ENCODE peak calls at places on chromosomes 3 and 15, in five cellular contexts. One of them, this sample, is unnamed.

GRCh38 chr3:30131171-30131570 is 475.2 kb upstream of the TGFBR2 start:
- DNase-seq in WERI-Rb-1: no peak
- DNase-seq in small intestine: peak; percentile 29
- DNase-seq in GM23338: no peak
- DNase-seq in Karpas-422: no peak
- DNase-seq in this sample: no peak

GRCh38 chr3:53161820-53162671 is 1.0 kb downstream of the PRKCD start:
- DNase-seq in WERI-Rb-1: peak; percentile 32
- DNase-seq in small intestine: peak; percentile 43
- DNase-seq in GM23338: peak; percentile 78
- DNase-seq in Karpas-422: peak; percentile 88
- DNase-seq in this sample: peak; percentile 92

GRCh38 chr15:38085931-38086562 is 151.6 kb downstream of the TMCO5A start:
- DNase-seq in WERI-Rb-1: no peak
- DNase-seq in small intestine: no peak
- DNase-seq in GM23338: no peak
- DNase-seq in Karpas-422: no peak
- DNase-seq in this sample: no peak

GRCh38 chr3:61894988-61895935 is 333.9 kb downstream of the PTPRG start:
- DNase-seq in WERI-Rb-1: peak; percentile 31
- DNase-seq in small intestine: peak; percentile 97
- DNase-seq in GM23338: peak; percentile 66
- DNase-seq in Karpas-422: peak; percentile 88
- DNase-seq in this sample: no peak

GRCh38 chr15:84725001-84725491 is 9.1 kb upstream of the SEC11A start:
- DNase-seq in WERI-Rb-1: no peak
- DNase-seq in small intestine: no peak
- DNase-seq in GM23338: no peak
- DNase-seq in Karpas-422: no peak
- DNase-seq in this sample: no peak

GRCh38 chr15:89878323-89878722 is 15.5 kb downstream of the AP3S2 start:
- DNase-seq in WERI-Rb-1: no peak
- DNase-seq in small intestine: no peak
- DNase-seq in GM23338: no peak
- DNase-seq in Karpas-422: no peak
- DNase-seq in this sample: no peak

GRCh38 chr3:128337305-128337704 is 129.4 kb downstream of the DNAJB8 start:
- DNase-seq in WERI-Rb-1: no peak
- DNase-seq in small intestine: no peak
- DNase-seq in GM23338: no peak
- DNase-seq in Karpas-422: no peak
- DNase-seq in this sample: no peak

GRCh38 chr3:194296448-194296831 is 54.7 kb downstream of the CPN2 start:
- DNase-seq in WERI-Rb-1: no peak
- DNase-seq in small intestine: no peak
- DNase-seq in GM23338: peak; percentile 92
- DNase-seq in Karpas-422: no peak
- DNase-seq in this sample: peak; percentile 85

GRCh38 chr15:51737538-51738305 is at the start of gene LYSMD2:
- DNase-seq in WERI-Rb-1: peak; percentile 55
- DNase-seq in small intestine: peak; percentile 72
- DNase-seq in GM23338: peak; percentile 69
- DNase-seq in Karpas-422: peak; percentile 82
- DNase-seq in this sample: peak; percentile 82

GRCh38 chr3:110528305-110529121 is 543.1 kb upstream of the NECTIN3 start:
- DNase-seq in WERI-Rb-1: no peak
- DNase-seq in small intestine: no peak
- DNase-seq in GM23338: peak; percentile 16
- DNase-seq in Karpas-422: no peak
- DNase-seq in this sample: no peak

GRCh38 chr3:110530902-110531301 is 540.7 kb upstream of the NECTIN3 start:
- DNase-seq in WERI-Rb-1: no peak
- DNase-seq in small intestine: no peak
- DNase-seq in GM23338: no peak
- DNase-seq in Karpas-422: no peak
- DNase-seq in this sample: no peak

GRCh38 chr3:110526732-110527727 is 544.6 kb upstream of the NECTIN3 start:
- DNase-seq in WERI-Rb-1: no peak
- DNase-seq in small intestine: no peak
- DNase-seq in GM23338: peak; percentile 61
- DNase-seq in Karpas-422: no peak
- DNase-seq in this sample: no peak
- H3K4me3 ChIP-seq in WERI-Rb-1: no peak overlapping the region
- H3K4me3 ChIP-seq in small intestine: no peak overlapping the region
- H3K4me3 ChIP-seq in GM23338: no peak overlapping the region
- H3K4me3 ChIP-seq in Karpas-422: no peak overlapping the region
- H3K4me3 ChIP-seq in this sample: no peak overlapping the region

GRCh38 chr3:25555695-25556094 is 109.0 kb downstream of the TOP2B start:
- DNase-seq in WERI-Rb-1: no peak
- DNase-seq in small intestine: no peak
- DNase-seq in GM23338: no peak
- DNase-seq in Karpas-422: no peak
- DNase-seq in this sample: no peak
- H3K36me3 ChIP-seq in WERI-Rb-1: no peaks in the 10 kb centered on the region
- H3K36me3 ChIP-seq in small intestine: no peaks in the 10 kb centered on the region
- H3K36me3 ChIP-seq in GM23338: no peaks in the 10 kb centered on the region
- H3K36me3 ChIP-seq in Karpas-422: no peaks in the 10 kb centered on the region
- H3K36me3 ChIP-seq in this sample: no peaks in the 10 kb centered on the region

GRCh38 chr15:68646156-68646555 is 67.4 kb downstream of the CORO2B start:
- DNase-seq in WERI-Rb-1: peak; percentile 3
- DNase-seq in small intestine: no peak
- DNase-seq in GM23338: no peak
- DNase-seq in Karpas-422: no peak
- DNase-seq in this sample: peak; percentile 15
- H3K27me3 ChIP-seq in WERI-Rb-1: no peaks in the 10 kb centered on the region
- H3K27me3 ChIP-seq in small intestine: no peaks in the 10 kb centered on the region
- H3K27me3 ChIP-seq in GM23338: no peaks in the 10 kb centered on the region
- H3K27me3 ChIP-seq in Karpas-422: no peaks in the 10 kb centered on the region
- H3K27me3 ChIP-seq in this sample: no peaks in the 10 kb centered on the region

DNA sequence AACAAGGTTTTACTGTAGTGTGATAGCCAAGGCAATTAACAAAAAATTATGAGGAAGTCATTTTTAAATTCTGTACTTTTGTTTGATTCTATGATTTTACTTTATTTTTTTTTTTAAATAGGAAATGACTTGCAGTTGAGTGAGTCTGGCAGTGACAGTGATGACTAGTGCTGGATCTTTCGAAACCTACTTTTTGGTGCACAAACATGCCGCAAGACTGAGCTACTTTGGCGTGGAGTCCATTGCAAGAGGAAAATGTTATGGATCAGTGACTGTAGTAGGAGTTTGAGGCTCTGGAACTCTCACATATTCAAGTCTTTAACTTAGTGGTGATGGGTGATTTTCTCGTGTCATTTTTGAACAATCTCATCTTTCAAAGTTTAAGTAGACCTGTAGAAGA is 11.6 kb downstream of the EAF1 start:
- DNase-seq in WERI-Rb-1: no peak
- DNase-seq in small intestine: no peak
- DNase-seq in GM23338: no peak
- DNase-seq in Karpas-422: no peak
- DNase-seq in this sample: no peak
- H3K4me3 ChIP-seq in WERI-Rb-1: no peak overlapping the region
- H3K4me3 ChIP-seq in small intestine: no peak overlapping the region
- H3K4me3 ChIP-seq in GM23338: no peak overlapping the region
- H3K4me3 ChIP-seq in Karpas-422: no peak overlapping the region
- H3K4me3 ChIP-seq in this sample: no peak overlapping the region

GRCh38 chr3:139355502-139355901 is 11.7 kb downstream of the MRPS22 start:
- DNase-seq in WERI-Rb-1: peak; percentile 70
- DNase-seq in small intestine: no peak
- DNase-seq in GM23338: no peak
- DNase-seq in Karpas-422: no peak
- DNase-seq in this sample: no peak
- H3K36me3 ChIP-seq in WERI-Rb-1: peaks cover 97% of the 10 kb centered on the region
- H3K36me3 ChIP-seq in small intestine: peaks cover 39% of the 10 kb centered on the region
- H3K36me3 ChIP-seq in GM23338: peaks cover 33% of the 10 kb centered on the region
- H3K36me3 ChIP-seq in Karpas-422: peaks cover 69% of the 10 kb centered on the region
- H3K36me3 ChIP-seq in this sample: peaks cover 25% of the 10 kb centered on the region

GRCh38 chr15:79453446-79453845 is 21.3 kb downstream of the MINAR1 start:
- DNase-seq in WERI-Rb-1: no peak
- DNase-seq in small intestine: no peak
- DNase-seq in GM23338: no peak
- DNase-seq in Karpas-422: no peak
- DNase-seq in this sample: no peak
- H3K27me3 ChIP-seq in WERI-Rb-1: no peaks in the 10 kb centered on the region
- H3K27me3 ChIP-seq in small intestine: no peaks in the 10 kb centered on the region
- H3K27me3 ChIP-seq in GM23338: no peaks in the 10 kb centered on the region
- H3K27me3 ChIP-seq in Karpas-422: no peaks in the 10 kb centered on the region
- H3K27me3 ChIP-seq in this sample: no peaks in the 10 kb centered on the region

DNA sequence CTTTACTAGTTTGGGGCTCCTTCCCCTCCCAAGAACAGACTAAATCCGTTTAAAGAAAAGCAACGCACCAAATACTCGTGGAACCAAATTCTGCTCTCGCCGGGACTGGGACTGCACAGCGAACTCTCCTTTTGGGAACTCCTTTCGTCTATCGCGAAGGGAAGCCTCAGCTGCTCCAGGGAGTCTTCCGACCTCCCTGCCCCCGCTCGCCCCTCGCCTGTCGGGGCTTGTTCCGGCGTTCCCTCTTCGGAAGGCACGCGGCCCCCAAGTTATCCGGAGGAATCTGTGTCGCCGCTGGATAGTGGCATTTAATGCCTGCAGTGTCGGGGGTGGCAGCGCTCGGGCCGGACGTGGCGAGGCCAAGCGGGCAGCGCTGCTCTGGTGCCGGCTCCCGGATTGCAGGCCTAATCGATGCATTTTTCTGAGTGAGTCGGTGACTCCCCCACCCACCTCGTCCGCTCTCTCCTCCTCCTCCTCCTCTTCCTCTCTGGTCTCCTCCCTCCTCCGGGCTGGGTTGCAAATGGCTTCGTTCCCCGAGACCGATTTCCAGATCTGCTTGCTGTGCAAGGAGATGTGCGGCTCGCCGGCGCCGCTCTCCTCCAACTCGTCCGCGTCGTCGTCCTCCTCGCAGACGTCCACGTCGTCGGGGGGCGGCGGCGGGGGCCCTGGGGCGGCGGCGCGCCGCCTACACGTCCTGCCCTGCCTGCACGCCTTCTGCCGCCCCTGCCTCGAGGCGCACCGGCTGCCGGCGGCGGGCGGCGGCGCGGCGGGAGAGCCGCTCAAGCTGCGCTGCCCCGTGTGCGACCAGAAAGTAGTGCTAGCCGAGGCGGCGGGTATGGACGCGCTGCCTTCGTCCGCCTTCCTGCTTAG is at the start of gene TRIM71:
- DNase-seq in WERI-Rb-1: no peak
- DNase-seq in small intestine: no peak
- DNase-seq in GM23338: no peak
- DNase-seq in Karpas-422: no peak
- DNase-seq in this sample: peak; percentile 63
- H3K4me3 ChIP-seq in WERI-Rb-1: no peak within 1 kb of the TSS
- H3K4me3 ChIP-seq in small intestine: peak within 1 kb of the TSS; percentile 33
- H3K4me3 ChIP-seq in GM23338: peak within 1 kb of the TSS; percentile 100
- H3K4me3 ChIP-seq in Karpas-422: no peak within 1 kb of the TSS
- H3K4me3 ChIP-seq in this sample: peak within 1 kb of the TSS; percentile 99

GRCh38 chr3:37029111-37029510 is 35.8 kb downstream of the MLH1 start:
- DNase-seq in WERI-Rb-1: no peak
- DNase-seq in small intestine: no peak
- DNase-seq in GM23338: no peak
- DNase-seq in Karpas-422: no peak
- DNase-seq in this sample: no peak

GRCh38 chr3:37029516-37030163 is 36.3 kb downstream of the MLH1 start:
- DNase-seq in WERI-Rb-1: no peak
- DNase-seq in small intestine: no peak
- DNase-seq in GM23338: no peak
- DNase-seq in Karpas-422: no peak
- DNase-seq in this sample: no peak

GRCh38 chr3:37030573-37030972 is 37.3 kb downstream of the MLH1 start:
- DNase-seq in WERI-Rb-1: no peak
- DNase-seq in small intestine: no peak
- DNase-seq in GM23338: no peak
- DNase-seq in Karpas-422: no peak
- DNase-seq in this sample: no peak

GRCh38 chr3:37026851-37027250 is 33.5 kb downstream of the MLH1 start:
- DNase-seq in WERI-Rb-1: no peak
- DNase-seq in small intestine: no peak
- DNase-seq in GM23338: no peak
- DNase-seq in Karpas-422: no peak
- DNase-seq in this sample: no peak

DNA sequence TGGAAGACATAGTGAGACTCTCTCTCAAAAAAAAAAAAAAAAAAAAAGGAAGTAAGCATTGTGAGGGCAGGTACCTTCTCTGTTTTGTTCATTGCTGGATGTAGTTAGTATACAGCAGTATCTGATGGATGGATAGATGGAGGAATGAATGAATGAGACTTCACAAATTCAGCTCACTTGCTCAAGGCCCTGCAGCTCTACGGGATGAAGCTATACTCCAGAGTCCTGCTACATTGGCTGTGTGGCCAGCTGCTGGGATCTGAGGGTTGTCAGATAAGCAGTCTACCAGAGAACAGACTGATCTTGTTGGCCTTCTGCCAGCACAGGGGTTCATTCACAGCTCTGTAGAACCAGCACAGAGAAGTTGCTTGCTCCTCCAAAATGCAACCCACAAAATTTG is 35.0 kb downstream of the MLH1 start:
- DNase-seq in WERI-Rb-1: no peak
- DNase-seq in small intestine: peak; percentile 9
- DNase-seq in GM23338: no peak
- DNase-seq in Karpas-422: no peak
- DNase-seq in this sample: no peak
- H3K36me3 ChIP-seq in WERI-Rb-1: peaks cover 43% of the 10 kb centered on the region
- H3K36me3 ChIP-seq in small intestine: peaks cover 22% of the 10 kb centered on the region
- H3K36me3 ChIP-seq in GM23338: peaks cover 28% of the 10 kb centered on the region
- H3K36me3 ChIP-seq in Karpas-422: peaks cover 56% of the 10 kb centered on the region
- H3K36me3 ChIP-seq in this sample: peaks cover 25% of the 10 kb centered on the region

DNA sequence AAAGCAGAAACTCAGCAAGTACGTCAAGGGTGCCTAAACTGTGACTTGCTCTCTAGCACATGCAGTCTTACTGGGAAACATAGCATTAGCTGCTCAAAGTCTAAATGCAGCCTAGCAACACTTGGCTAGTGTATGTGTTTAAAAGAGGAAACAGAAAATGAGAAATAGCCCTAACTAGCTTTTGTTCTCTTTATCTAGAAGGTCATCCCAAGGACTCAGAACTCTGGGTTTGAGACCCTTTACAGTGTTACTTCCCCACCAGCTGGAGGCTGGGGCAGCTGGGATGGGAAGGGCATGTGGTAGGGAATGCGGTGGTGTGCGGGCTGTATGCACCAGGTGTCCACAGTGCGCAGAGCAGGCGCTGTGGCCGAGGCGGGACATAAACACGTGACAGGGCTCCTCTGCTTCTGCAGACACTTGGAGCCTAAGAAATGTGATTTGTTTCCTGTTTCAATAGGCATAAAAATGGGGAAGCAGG is 13.3 kb downstream of the ETV5 start:
- DNase-seq in WERI-Rb-1: no peak
- DNase-seq in small intestine: peak; percentile 70
- DNase-seq in GM23338: no peak
- DNase-seq in Karpas-422: no peak
- DNase-seq in this sample: no peak
- H3K27me3 ChIP-seq in WERI-Rb-1: no peaks in the 10 kb centered on the region
- H3K27me3 ChIP-seq in small intestine: no peaks in the 10 kb centered on the region
- H3K27me3 ChIP-seq in GM23338: no peaks in the 10 kb centered on the region
- H3K27me3 ChIP-seq in Karpas-422: no peaks in the 10 kb centered on the region
- H3K27me3 ChIP-seq in this sample: no peaks in the 10 kb centered on the region